ENCODE peak calls at places on chromosomes 7 and 10, in five cellular contexts. X is GM12878, G is A549, D is IMR-90, J is SK-N-SH. Z is an unnamed sample.

GRCh38 chr7:16646427-16647081 is 573 bp downstream of the BZW2 start:
- DNase-seq in X (no peak), G (no peak), D (no peak), J (peak), Z (peak)

GRCh38 chr7:150719960-150720891 is 3.8 kb downstream of the GIMAP1 start:
- DNase-seq in X (no peak), G (no peak), D (no peak), J (no peak), Z (no peak)

GRCh38 chr7:128247640-128248194 is 6.6 kb downstream of the LEP start:
- DNase-seq in X (no peak), G (peak), D (peak), J (no peak), Z (no peak)

GRCh38 chr7:126804604-126805003 is 448.1 kb downstream of the GRM8 start:
- DNase-seq in X (no peak), G (no peak), D (no peak), J (no peak), Z (no peak)

GRCh38 chr10:3106908-3107425 is 39.6 kb downstream of the PFKP start:
- DNase-seq in X (no peak), G (peak), D (no peak), J (no peak), Z (no peak)

GRCh38 chr10:47376522-47377220 is 7.4 kb downstream of the ZNF488 start:
- DNase-seq in X (no peak), G (no peak), D (no peak), J (peak), Z (no peak)

GRCh38 chr7:141701489-141702046 is 398 bp downstream of the DENND11 start:
- DNase-seq in X (peak), G (no peak), D (no peak), J (peak), Z (peak)

GRCh38 chr10:36547965-36548364 is 577.4 kb upstream of the ANKRD30A start:
- DNase-seq in X (no peak), G (no peak), D (peak), J (no peak), Z (no peak)

GRCh38 chr7:118606632-118607031 is 382.1 kb downstream of the ANKRD7 start:
- DNase-seq in X (no peak), G (no peak), D (no peak), J (no peak), Z (no peak)

GRCh38 chr7:73555411-73555982 is 2.0 kb downstream of the BCL7B start:
- DNase-seq in X (no peak), G (no peak), D (no peak), J (no peak), Z (no peak)

GRCh38 chr10:61847087-61847486 is 54.4 kb upstream of the ARID5B start:
- DNase-seq in X (no peak), G (no peak), D (no peak), J (no peak), Z (no peak)

GRCh38 chr10:28806951-28807759 is 129.8 kb downstream of the BAMBI start:
- DNase-seq in X (no peak), G (no peak), D (no peak), J (no peak), Z (peak)

GRCh38 chr7:95686109-95686508 is 86.2 kb upstream of the DYNC1I1 start:
- DNase-seq in X (no peak), G (peak), D (peak), J (peak), Z (peak)

GRCh38 chr10:54259104-54259503 is 541.9 kb downstream of the PCDH15 start:
- DNase-seq in X (no peak), G (no peak), D (no peak), J (no peak), Z (no peak)

GRCh38 chr10:77296534-77297369 is 340.9 kb downstream of the KCNMA1 start:
- DNase-seq in X (no peak), G (peak), D (no peak), J (no peak), Z (no peak)

GRCh38 chr7:150409300-150410030 is 30.3 kb downstream of the ZNF775 start:
- DNase-seq in X (no peak), G (no peak), D (no peak), J (no peak), Z (no peak)

GRCh38 chr10:132438091-132439024 is 41.4 kb downstream of the PWWP2B start:
- DNase-seq in X (no peak), G (no peak), D (no peak), J (no peak), Z (no peak)

GRCh38 chr7:115984105-115984504 is 46.5 kb downstream of the TFEC start:
- DNase-seq in X (no peak), G (no peak), D (peak), J (no peak), Z (no peak)

GRCh38 chr10:71454347-71454746 is 57.6 kb downstream of the CDH23 start:
- DNase-seq in X (no peak), G (no peak), D (no peak), J (no peak), Z (no peak)

DNA sequence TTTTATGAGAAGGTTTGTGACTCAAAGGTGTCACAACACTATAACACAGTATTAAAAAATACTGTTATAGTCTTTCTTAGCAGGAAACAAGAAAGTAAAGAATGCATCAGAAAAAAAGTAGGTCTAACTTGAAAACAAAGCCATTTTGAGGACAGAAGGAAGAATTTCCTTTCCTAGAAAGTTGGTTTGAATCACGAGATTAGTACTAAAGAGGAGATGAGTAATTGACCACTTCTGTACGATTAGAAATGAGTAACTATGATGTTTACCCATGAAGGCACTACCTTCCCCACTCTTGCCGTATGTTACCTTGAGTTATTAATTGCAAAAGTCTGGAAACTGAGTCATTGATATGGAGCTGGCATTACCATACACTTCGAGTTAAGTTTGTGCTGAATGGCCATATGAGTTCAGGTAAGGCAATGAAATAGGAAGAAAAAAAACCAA is 65.2 kb downstream of the FAM185A start:
- DNase-seq in X (no peak), G (no peak), D (peak), J (no peak), Z (no peak)
- TF ChIP-seq RCOR1 in X (no peak), G (no peak), D (no peak), J (no peak), Z (no peak)

DNA sequence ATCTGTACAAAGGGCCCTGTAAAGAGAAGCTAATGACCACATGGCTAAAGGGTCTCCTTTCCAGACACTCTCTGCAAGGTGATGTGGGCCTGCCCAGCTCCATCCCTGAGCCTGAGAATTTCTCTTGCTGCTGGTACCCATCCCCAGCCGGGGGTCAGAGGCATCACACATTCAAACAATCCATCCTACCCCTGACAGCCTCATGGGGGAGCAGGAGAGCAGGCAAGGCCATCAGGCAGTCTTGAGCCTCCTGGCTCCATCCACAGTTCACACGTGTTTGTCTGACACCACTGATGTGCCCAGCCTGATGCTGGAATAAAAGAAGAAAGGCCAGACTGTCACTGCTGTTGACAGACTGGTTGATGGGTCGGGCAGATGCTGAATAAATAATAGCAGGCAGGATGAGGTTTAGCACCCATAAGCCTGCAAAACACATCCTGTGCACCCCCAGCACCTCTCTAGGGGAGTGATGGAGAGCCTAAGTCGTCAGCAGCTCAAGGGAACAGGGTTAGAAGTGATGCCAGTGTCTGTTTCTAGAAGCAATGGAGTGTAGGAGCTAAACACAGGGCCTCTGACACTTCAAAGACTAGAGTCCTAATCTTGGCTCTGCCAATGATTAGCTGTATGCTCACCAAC is 43.5 kb downstream of the TLL2 start:
- DNase-seq in X (no peak), G (peak), D (peak), J (peak), Z (peak)
- TF ChIP-seq RCOR1 in X (no peak), G (no peak), D (no peak), J (no peak), Z (no peak)

GRCh38 chr7:1320616-1321289 is 88.1 kb downstream of the UNCX start:
- DNase-seq in X (no peak), G (no peak), D (no peak), J (peak), Z (no peak)

GRCh38 chr7:1321411-1322239 is 89.0 kb downstream of the UNCX start:
- DNase-seq in X (no peak), G (no peak), D (no peak), J (peak), Z (no peak)

GRCh38 chr7:1317654-1318450 is 85.2 kb downstream of the UNCX start:
- DNase-seq in X (no peak), G (no peak), D (no peak), J (peak), Z (no peak)

GRCh38 chr7:1316086-1316485 is 83.4 kb downstream of the UNCX start:
- DNase-seq in X (no peak), G (no peak), D (no peak), J (peak), Z (no peak)

GRCh38 chr7:1318661-1319060 is 86.0 kb downstream of the UNCX start:
- DNase-seq in X (no peak), G (no peak), D (no peak), J (no peak), Z (no peak)
- TF ChIP-seq RCOR1 in X (no peak), G (no peak), D (no peak), J (no peak), Z (no peak)

GRCh38 chr10:35027567-35027966 is 62.6 kb downstream of the CUL2 start:
- DNase-seq in X (no peak), G (no peak), D (peak), J (peak), Z (no peak)
- TF ChIP-seq RCOR1 in X (no peak), G (no peak), D (no peak), J (no peak), Z (no peak)

DNA sequence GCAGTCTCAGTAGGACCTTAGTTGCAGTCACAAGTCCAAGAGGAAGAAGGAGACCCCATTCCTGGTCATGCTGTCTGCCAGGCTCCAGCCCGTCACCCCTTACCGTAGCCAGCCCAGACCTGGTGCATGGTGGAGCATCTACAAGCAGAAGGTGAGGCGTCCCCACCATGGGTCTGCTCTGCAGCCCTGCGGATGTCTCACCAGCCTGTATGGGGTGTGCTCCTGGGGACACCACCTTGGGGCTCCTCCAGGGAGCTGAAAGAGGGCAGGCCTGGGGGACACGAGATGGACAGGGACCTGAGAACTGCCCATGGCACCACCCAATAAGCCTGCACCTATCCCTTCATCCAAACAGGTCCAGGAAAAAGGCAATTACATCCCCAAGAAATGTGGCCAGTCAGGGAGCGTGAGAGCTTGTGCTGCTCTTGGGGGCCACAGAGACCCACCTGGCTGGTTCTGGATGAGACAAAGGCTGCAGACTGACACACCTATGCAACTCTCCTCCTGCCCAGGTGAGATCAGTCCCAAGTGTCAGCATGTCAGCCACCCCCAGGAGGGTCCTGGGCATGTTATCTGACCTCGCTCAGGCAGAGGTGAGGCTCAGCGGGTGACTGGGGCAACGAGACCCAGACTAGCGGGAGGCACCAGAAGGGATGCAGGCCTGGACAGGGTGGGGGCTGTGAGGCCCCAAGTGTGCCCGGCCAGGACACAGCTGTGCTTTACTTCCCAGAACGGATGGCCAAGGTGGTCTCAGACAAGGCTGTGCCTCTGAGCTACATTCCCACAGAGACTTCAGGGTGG is 84.5 kb upstream of the RET start:
- DNase-seq in X (no peak), G (no peak), D (no peak), J (peak), Z (no peak)
- TF ChIP-seq RCOR1 in X (no peak), G (no peak), D (no peak), J (no peak), Z (no peak)

GRCh38 chr10:116686632-116687031 is 55.7 kb downstream of the HSPA12A start:
- DNase-seq in X (no peak), G (no peak), D (no peak), J (no peak), Z (no peak)
- TF ChIP-seq RCOR1 in X (no peak), G (no peak), D (no peak), J (no peak), Z (no peak)

GRCh38 chr7:45646996-45647411 is 72.8 kb downstream of the ADCY1 start:
- DNase-seq in X (no peak), G (no peak), D (peak), J (peak), Z (no peak)
- TF ChIP-seq RCOR1 in X (no peak), G (no peak), D (no peak), J (peak), Z (no peak)